ENCODE peak calls at places on chromosomes 1 and 21, in six cellular contexts. O is neural crest cell, P is progenitor cell of endocrine pancreas, J is WTC11, V is coronary artery, L is lung. W is an unnamed sample.

GRCh38 chr1:205536759-205537361 is 32.4 kb downstream of the CDK18 start:
- DNase-seq in V (peak), O (no peak), L (no peak), J (no peak), P (no peak), W (no peak)

GRCh38 chr1:200899954-200900867 is 5.5 kb downstream of the INAVA start:
- DNase-seq in L (no peak), J (no peak), O (no peak), V (no peak), P (no peak), W (no peak)

GRCh38 chr21:44199448-44199847 is 41.3 kb downstream of the ICOSLG start:
- DNase-seq in L (no peak), O (no peak), J (peak), V (no peak), P (no peak), W (no peak)

GRCh38 chr1:109151146-109151545 is 37.2 kb downstream of the ELAPOR1 start:
- DNase-seq in O (peak), L (no peak), V (no peak), P (no peak), J (peak), W (peak)

GRCh38 chr1:21906173-21907078 is 30.7 kb downstream of the HSPG2 start:
- DNase-seq in O (no peak), V (peak), P (no peak), J (no peak), L (no peak), W (no peak)

GRCh38 chr1:241985787-241986186 is 13.1 kb downstream of the MAP1LC3C start:
- DNase-seq in L (no peak), V (no peak), P (no peak), J (peak), O (peak), W (peak)

GRCh38 chr21:29938968-29939858 is 583 bp downstream of the GRIK1 start:
- DNase-seq in J (peak), V (no peak), L (no peak), O (peak), P (peak), W (peak)

GRCh38 chr1:40267767-40268187 is 9.7 kb downstream of the ZMPSTE24 start:
- DNase-seq in V (no peak), J (no peak), O (no peak), P (no peak), L (no peak), W (no peak)

GRCh38 chr21:33290441-33290840 is 24.3 kb downstream of the IL10RB start:
- DNase-seq in P (no peak), O (no peak), V (no peak), L (no peak), J (no peak), W (no peak)

GRCh38 chr1:107547363-107548155 is 406.7 kb downstream of the NTNG1 start:
- DNase-seq in J (no peak), P (no peak), L (no peak), V (no peak), O (no peak), W (no peak)

GRCh38 chr1:247111636-247112478 is 7.7 kb upstream of the ZNF669 start:
- DNase-seq in O (peak), J (peak), V (peak), L (peak), P (peak), W (peak)

GRCh38 chr1:48552420-48552819 is 80.4 kb upstream of the SPATA6 start:
- DNase-seq in L (no peak), P (no peak), O (no peak), J (peak), V (no peak), W (no peak)

GRCh38 chr1:55035904-55036303 is 3.4 kb upstream of the PCSK9 start:
- DNase-seq in O (no peak), V (no peak), J (no peak), P (no peak), L (no peak), W (no peak)

GRCh38 chr21:31265293-31265692 is 78.8 kb downstream of the TIAM1 start:
- DNase-seq in L (no peak), O (no peak), J (no peak), P (no peak), V (no peak), W (no peak)

GRCh38 chr1:195738971-195739650 is 869.1 kb downstream of the KCNT2 start:
- DNase-seq in J (no peak), V (no peak), L (no peak), O (no peak), P (no peak), W (no peak)

GRCh38 chr1:33005117-33005811 is 31.4 kb downstream of the AK2 start:
- DNase-seq in L (no peak), J (no peak), O (no peak), P (no peak), V (no peak), W (no peak)

GRCh38 chr1:33005812-33006465 is 30.7 kb downstream of the AK2 start:
- DNase-seq in V (no peak), J (no peak), P (no peak), O (no peak), L (no peak), W (no peak)

GRCh38 chr1:33008051-33008914 is 28.4 kb downstream of the AK2 start:
- DNase-seq in J (no peak), P (no peak), V (no peak), L (peak), O (no peak), W (no peak)

GRCh38 chr1:33009561-33009960 is 27.1 kb downstream of the AK2 start:
- DNase-seq in V (no peak), P (no peak), J (no peak), O (no peak), L (no peak), W (no peak)

GRCh38 chr1:33007190-33008050 is 29.3 kb downstream of the AK2 start:
- DNase-seq in O (no peak), V (no peak), L (peak), J (no peak), P (no peak), W (no peak)
- TF ChIP-seq CTCF in O (peak), V (no peak), L (peak), J (no peak), P (peak), W (no peak)

GRCh38 chr1:1284370-1285101 is 4.3 kb downstream of the SCNN1D start:
- DNase-seq in L (no peak), V (no peak), P (no peak), J (no peak), O (no peak), W (no peak)
- TF ChIP-seq CTCF in L (no peak), V (no peak), P (no peak), J (no peak), O (no peak), W (no peak)

DNA sequence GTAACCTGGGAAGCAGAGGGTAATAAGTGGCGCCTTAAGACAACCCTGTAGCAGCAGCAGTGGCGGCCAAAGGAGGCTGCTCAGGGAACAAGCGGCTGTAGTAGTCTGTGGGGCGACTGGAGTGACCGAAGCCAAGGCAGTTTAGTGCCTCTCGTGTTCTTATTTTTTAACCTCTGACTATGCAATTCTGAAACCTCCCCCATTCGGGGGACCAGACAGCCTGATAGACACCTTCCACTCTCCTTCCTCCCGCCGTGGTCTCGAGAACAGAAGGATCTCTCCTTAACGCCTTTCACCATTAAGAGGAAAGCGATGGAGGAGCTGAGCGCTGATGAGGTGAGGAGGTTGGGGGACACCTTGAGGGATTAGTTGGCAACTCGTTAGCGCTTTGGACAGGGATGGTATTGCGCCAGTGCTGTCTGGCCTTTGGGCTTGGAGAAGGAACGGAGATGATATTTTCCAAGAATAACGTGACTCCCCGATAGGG is 644 bp downstream of the UBE4B start:
- DNase-seq in J (peak), L (peak), V (no peak), P (peak), O (no peak), W (peak)
- TF ChIP-seq CTCF in J (no peak), L (no peak), V (no peak), P (no peak), O (no peak), W (no peak)

GRCh38 chr1:235331391-235331790 is 3.0 kb downstream of the GGPS1 start:
- DNase-seq in O (no peak), P (no peak), L (no peak), V (no peak), J (no peak), W (no peak)

GRCh38 chr1:235328271-235329138 is at the start of gene GGPS1:
- DNase-seq in L (peak), V (peak), O (peak), J (peak), P (peak), W (peak)

GRCh38 chr1:235327559-235328270 is at the start of gene ARID4B:
- DNase-seq in L (no peak), O (peak), V (no peak), P (peak), J (peak), W (peak)

GRCh38 chr1:235330918-235331285 is 2.5 kb downstream of the GGPS1 start:
- DNase-seq in V (no peak), J (no peak), O (no peak), L (no peak), P (no peak), W (no peak)

DNA sequence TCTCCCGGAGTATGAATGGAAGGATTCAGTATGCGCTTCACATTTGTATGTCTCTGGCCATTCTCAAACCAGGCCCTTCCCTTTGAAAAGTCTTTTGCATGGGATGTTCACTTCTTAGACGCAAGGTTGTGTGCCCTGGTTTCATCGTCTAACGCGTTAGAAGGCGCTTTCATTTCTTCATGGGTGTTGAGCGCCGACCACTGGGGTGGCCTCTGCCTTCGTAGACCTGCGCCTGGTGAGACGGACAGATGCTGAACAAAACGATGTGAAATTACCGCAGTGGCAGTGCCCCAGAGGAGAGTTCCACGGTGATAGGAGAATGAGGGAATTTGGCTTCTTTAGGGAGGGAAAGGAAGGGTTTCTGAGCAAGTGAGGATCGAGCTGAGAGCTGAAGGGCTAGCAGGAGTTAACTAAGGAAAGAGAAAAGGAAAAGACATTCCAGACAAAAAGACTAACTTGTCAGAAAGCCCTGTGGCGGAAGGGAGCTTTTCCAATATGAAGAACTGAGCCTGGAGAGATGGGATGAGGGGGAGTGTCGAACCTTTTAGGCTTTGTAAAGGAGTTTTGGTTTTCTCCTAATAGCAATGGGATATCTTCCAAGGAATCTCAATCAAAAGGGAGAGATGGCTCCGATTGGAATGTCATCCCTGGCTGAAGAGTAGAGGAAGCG is 904 bp downstream of the GGPS1 start:
- DNase-seq in V (peak), P (peak), O (peak), L (peak), J (peak), W (peak)
- TF ChIP-seq CTCF in V (no peak), P (no peak), O (peak), L (no peak), J (no peak), W (no peak)

GRCh38 chr1:213275293-213275692 is 224.3 kb downstream of the RPS6KC1 start:
- DNase-seq in O (no peak), V (no peak), L (no peak), P (no peak), J (no peak), W (no peak)
- TF ChIP-seq CTCF in O (no peak), V (no peak), L (no peak), P (no peak), J (no peak), W (no peak)

GRCh38 chr1:8443558-8444194 is 125.8 kb downstream of the SLC45A1 start:
- DNase-seq in V (no peak), O (no peak), J (peak), L (no peak), P (no peak), W (no peak)
- TF ChIP-seq CTCF in V (no peak), O (no peak), J (peak), L (no peak), P (no peak), W (no peak)

GRCh38 chr1:14113841-14114567 is 414.0 kb downstream of the PRDM2 start:
- DNase-seq in L (peak), P (peak), V (no peak), O (peak), J (peak), W (peak)
- TF ChIP-seq CTCF in L (peak), P (peak), V (no peak), O (peak), J (peak), W (peak)

GRCh38 chr1:119878171-119878570 is 18.1 kb downstream of the ADAM30 start:
- DNase-seq in P (no peak), V (no peak), L (no peak), O (no peak), J (no peak), W (no peak)

GRCh38 chr1:119870917-119871486 is 25.3 kb downstream of the ADAM30 start:
- DNase-seq in L (peak), V (peak), O (peak), J (peak), P (peak), W (peak)

GRCh38 chr1:119871881-119872280 is 24.4 kb downstream of the ADAM30 start:
- DNase-seq in L (no peak), P (no peak), J (no peak), V (no peak), O (no peak), W (no peak)

GRCh38 chr1:119873166-119874025 is 22.9 kb downstream of the ADAM30 start:
- DNase-seq in L (no peak), J (no peak), P (no peak), O (no peak), V (no peak), W (no peak)

GRCh38 chr1:119874186-119874585 is 22.1 kb downstream of the ADAM30 start:
- DNase-seq in L (no peak), P (no peak), O (no peak), J (no peak), V (no peak), W (no peak)
- TF ChIP-seq CTCF in L (no peak), P (no peak), O (no peak), J (no peak), V (no peak), W (no peak)

GRCh38 chr1:18606443-18607288 is 24.0 kb upstream of the PAX7 start:
- DNase-seq in O (no peak), L (no peak), P (no peak), V (no peak), J (no peak), W (no peak)

GRCh38 chr1:18612088-18612487 is 18.6 kb upstream of the PAX7 start:
- DNase-seq in P (no peak), J (no peak), V (no peak), L (no peak), O (no peak), W (no peak)

GRCh38 chr1:18611311-18611710 is 19.3 kb upstream of the PAX7 start:
- DNase-seq in J (no peak), O (no peak), V (no peak), P (no peak), L (no peak), W (no peak)

GRCh38 chr1:18607289-18607760 is 23.3 kb upstream of the PAX7 start:
- DNase-seq in P (no peak), J (no peak), O (no peak), V (no peak), L (no peak), W (no peak)

GRCh38 chr1:18608534-18608933 is 22.1 kb upstream of the PAX7 start:
- DNase-seq in V (no peak), P (no peak), L (no peak), J (no peak), O (no peak), W (no peak)
- TF ChIP-seq CTCF in V (no peak), P (no peak), L (no peak), J (no peak), O (peak), W (no peak)

W was measured in nephron progenitor cell.